ENCODE peak calls at places on chromosome 21, in nine cellular contexts. F is OCI-LY7, W is upper lobe of right lung, Z is GM23338, D is AG04449, J is tibial artery, U is right cardiac atrium, N is heart left ventricle, E is NT2/D1. S is an unnamed sample.

GRCh38 chr21:43845386-43845785 is 19.6 kb upstream of the AGPAT3 start:
- DNase-seq in F (no peak), W (no peak), Z (no peak), D (no peak), J (no peak), U (no peak), N (no peak), E (no peak), S (no peak)

GRCh38 chr21:25791321-25791720 is 56.5 kb downstream of the GABPA start:
- DNase-seq in F (no peak), W (no peak), Z (peak; percentile 27), D (no peak), J (no peak), U (no peak), N (no peak), E (no peak), S (no peak)

GRCh38 chr21:14740692-14741091 is 194.6 kb upstream of the SAMSN1 start:
- DNase-seq in F (no peak), W (no peak), Z (no peak), D (no peak), J (no peak), U (no peak), N (no peak), E (no peak), S (no peak)

GRCh38 chr21:18801468-18801867 is 397.9 kb upstream of the TMPRSS15 start:
- DNase-seq in F (no peak), W (no peak), Z (peak; percentile 48), D (no peak), J (no peak), U (no peak), N (no peak), E (no peak), S (no peak)

GRCh38 chr21:46562472-46562871 is 42.4 kb downstream of the S100B start:
- DNase-seq in F (no peak), W (no peak), Z (no peak), D (no peak), J (no peak), U (no peak), N (no peak), E (no peak), S (no peak)

GRCh38 chr21:43865471-43866181 is 603 bp downstream of the AGPAT3 start:
- DNase-seq in F (no peak), W (peak; percentile 83), Z (peak; percentile 30), D (no peak), J (peak; percentile 74), U (peak; percentile 79), N (peak; percentile 59), E (no peak), S (no peak)

GRCh38 chr21:46295177-46295711 is 9.1 kb downstream of the YBEY start:
- DNase-seq in F (no peak), W (no peak), Z (peak; percentile 22), D (no peak), J (no peak), U (peak; percentile 73), N (peak; percentile 80), E (no peak), S (peak; percentile 73)

GRCh38 chr21:46212721-46213484 is 15.7 kb downstream of the LSS start:
- DNase-seq in F (no peak), W (peak; percentile 50), Z (no peak), D (no peak), J (peak; percentile 60), U (no peak), N (no peak), E (no peak), S (peak; percentile 38)

GRCh38 chr21:45982758-45983731 is 1.5 kb downstream of the COL6A1 start:
- DNase-seq in F (no peak), W (peak; percentile 65), Z (no peak), D (no peak), J (peak; percentile 71), U (peak; percentile 65), N (peak; percentile 25), E (no peak), S (peak; percentile 71)

GRCh38 chr21:33229776-33230517 is at the start of gene IFNAR2:
- DNase-seq in F (peak; percentile 75), W (peak; percentile 90), Z (peak; percentile 90), D (no peak), J (peak; percentile 84), U (peak; percentile 93), N (peak; percentile 82), E (peak; percentile 72), S (peak; percentile 94)

DNA sequence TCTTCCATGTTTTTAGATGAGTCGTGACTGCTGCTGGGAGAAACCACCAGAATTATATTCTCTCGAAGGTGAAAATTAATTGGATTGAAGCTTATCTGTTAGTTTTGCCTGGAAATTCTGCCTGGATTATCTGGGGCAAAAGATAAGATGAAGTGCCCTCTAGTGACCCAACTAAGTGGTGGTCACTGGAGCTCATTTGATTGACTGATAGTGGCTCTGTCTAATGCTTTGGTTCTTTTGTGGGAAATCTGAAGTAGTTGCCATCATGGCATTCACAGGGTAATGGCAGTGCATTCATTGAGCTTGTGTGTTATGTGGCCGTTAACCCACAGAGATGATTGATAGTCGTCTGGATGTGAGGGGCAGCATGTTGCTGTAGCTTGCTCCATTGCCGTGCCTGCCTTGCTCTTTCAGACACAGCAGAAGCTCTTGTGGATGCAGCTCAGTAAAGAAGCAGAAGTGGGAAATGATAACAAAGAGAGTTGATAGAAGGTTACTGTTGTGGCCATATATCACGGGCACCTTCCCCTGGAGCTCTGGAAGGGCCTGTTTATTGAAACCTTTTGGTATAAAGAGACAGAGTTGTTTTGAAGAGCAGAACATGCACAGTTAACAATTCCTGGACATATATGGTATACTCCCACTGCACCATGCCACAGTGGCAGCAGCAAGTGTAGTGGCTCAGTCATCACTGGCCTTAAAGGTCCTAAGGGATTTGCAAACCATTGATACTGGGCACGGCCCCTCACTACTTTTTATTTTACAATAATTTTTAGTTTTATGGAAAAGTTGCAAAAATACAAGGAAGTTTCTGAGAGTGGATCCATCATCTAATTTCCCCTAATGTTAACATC is 42.0 kb downstream of the CXADR start:
- DNase-seq in F (peak; percentile 20), W (no peak), Z (peak; percentile 33), D (no peak), J (no peak), U (no peak), N (no peak), E (no peak), S (no peak)
- H3K4me3 ChIP-seq in F (no peak overlapping the region), W (no peak overlapping the region), Z (no peak overlapping the region), D (no peak overlapping the region), J (no peak overlapping the region), U (no peak overlapping the region), N (no peak overlapping the region), E (no peak overlapping the region), S (no peak overlapping the region)

DNA sequence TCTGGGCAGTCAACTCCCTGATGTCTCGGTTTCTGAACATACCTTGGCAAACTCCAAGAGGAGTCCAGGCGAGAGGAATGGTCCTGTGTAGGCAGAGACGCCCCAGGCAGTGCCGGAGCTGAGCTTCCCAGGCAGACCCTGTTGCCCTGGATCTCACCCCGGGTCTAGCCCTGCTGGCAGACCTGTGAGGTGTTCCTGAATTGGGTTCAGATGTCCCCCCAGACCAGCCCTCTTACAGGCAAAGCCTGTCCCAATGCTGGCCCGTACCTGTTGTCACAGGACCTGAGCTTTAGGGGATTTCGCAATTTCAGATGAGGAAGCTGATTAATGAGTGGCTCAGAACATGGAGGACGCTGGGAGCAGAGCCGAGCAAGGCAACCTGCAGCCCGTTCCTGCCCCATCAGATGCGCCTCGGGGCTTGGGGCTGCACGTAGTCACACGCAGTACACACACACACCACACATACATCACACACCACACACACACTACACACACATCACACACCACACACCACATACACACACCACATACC is 38.5 kb upstream of the PDE9A start:
- DNase-seq in F (peak; percentile 18), W (peak; percentile 81), Z (peak; percentile 54), D (no peak), J (no peak), U (peak; percentile 35), N (no peak), E (no peak), S (peak; percentile 59)
- H3K4me3 ChIP-seq in F (no peak overlapping the region), W (peak overlapping the region; percentile 28), Z (no peak overlapping the region), D (no peak overlapping the region), J (no peak overlapping the region), U (no peak overlapping the region), N (no peak overlapping the region), E (no peak overlapping the region), S (no peak overlapping the region)

GRCh38 chr21:31158789-31159581 is 120.7 kb upstream of the KRTAP19-8 start:
- DNase-seq in F (peak; percentile 2), W (no peak), Z (peak; percentile 44), D (no peak), J (no peak), U (no peak), N (no peak), E (peak; percentile 79), S (peak; percentile 57)

GRCh38 chr21:31161157-31161556 is 122.9 kb upstream of the KRTAP19-8 start:
- DNase-seq in F (no peak), W (no peak), Z (peak; percentile 52), D (no peak), J (no peak), U (no peak), N (no peak), E (no peak), S (peak; percentile 91)

GRCh38 chr21:31157756-31158155 is 119.5 kb upstream of the KRTAP19-8 start:
- DNase-seq in F (no peak), W (no peak), Z (peak; percentile 76), D (no peak), J (no peak), U (no peak), N (no peak), E (no peak), S (no peak)

GRCh38 chr21:31162079-31162699 is 123.9 kb upstream of the KRTAP19-8 start:
- DNase-seq in F (no peak), W (no peak), Z (no peak), D (no peak), J (no peak), U (no peak), N (no peak), E (no peak), S (no peak)

GRCh38 chr21:31159808-31160207 is 121.5 kb upstream of the KRTAP19-8 start:
- DNase-seq in F (no peak), W (no peak), Z (no peak), D (no peak), J (no peak), U (no peak), N (no peak), E (no peak), S (no peak)
- H3K4me3 ChIP-seq in F (no peak overlapping the region), W (peak overlapping the region; percentile 25), Z (peak overlapping the region; percentile 49), D (no peak overlapping the region), J (no peak overlapping the region), U (no peak overlapping the region), N (no peak overlapping the region), E (peak overlapping the region; percentile 5), S (peak overlapping the region; percentile 78)

DNA sequence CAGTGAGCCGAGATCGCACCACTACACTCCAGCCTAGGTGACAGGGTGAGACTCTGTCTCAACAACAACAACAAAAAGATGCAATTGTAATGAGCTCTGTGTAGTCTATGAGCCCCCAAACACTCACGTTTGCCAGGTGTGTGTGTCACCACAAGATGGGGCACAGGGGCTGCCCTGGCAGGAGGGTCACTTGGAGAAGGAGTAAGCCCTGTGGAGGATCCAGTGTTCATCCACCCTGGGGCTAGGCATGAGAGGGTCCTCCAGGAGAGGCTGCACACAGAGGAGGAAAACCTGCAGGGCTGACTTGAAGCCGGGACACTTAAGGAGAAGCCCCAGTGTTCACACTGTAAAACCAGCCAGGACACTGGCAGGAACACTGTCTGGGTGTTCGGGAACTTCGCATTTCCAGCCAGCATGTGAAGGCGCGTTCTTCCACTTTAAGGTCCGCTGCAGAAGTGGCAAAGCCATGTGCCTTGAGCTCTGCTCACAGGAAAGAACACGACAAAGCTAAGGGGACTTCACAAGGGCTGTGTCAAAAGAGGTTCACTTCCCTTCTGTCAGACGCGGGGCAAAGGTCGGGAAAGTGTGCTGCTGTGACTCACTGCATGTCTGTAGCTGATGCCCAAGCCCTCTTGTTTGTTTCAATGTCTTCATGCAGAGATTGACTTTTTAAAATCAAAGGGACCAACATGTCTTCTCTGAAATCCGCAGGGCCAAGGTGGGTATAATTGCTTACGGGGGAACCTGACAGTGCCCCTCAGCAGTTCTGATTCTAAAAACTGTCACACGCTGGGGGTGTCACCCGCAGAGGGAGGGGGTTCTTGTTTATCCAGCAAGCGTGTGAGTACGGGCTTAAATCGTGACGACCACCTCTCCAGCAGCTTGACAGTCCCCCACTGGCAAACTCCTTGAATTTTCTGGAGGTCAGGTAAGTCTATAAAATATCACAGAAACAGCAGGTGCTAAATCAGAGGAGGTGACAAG is 102.8 kb downstream of the RIPK4 start:
- DNase-seq in F (no peak), W (no peak), Z (no peak), D (no peak), J (peak; percentile 66), U (peak; percentile 33), N (no peak), E (no peak), S (no peak)
- H3K4me3 ChIP-seq in F (no peak overlapping the region), W (no peak overlapping the region), Z (no peak overlapping the region), D (no peak overlapping the region), J (peak overlapping the region; percentile 4), U (no peak overlapping the region), N (no peak overlapping the region), E (no peak overlapping the region), S (no peak overlapping the region)